ENCODE peak calls at places on chromosomes 11 and 22, in ten cellular contexts. B, T, N, C, I, S, H, M, G and V are unnamed samples.
A peak's percentile ranks its signal among the peaks of the same experiment; 100 is the strongest.

GRCh38 chr11:75780888-75781287 is 12.3 kb downstream of the DGAT2 start:
- DNase-seq in B (no peak), T (no peak), N (no peak), C (no peak), I (no peak), S (no peak), H (no peak), M (no peak), G (no peak), V (no peak)

GRCh38 chr11:61694971-61695706 is 14.9 kb downstream of the DAGLA start:
- DNase-seq in B (no peak), T (no peak), N (no peak), C (no peak), I (peak; percentile 69), S (peak; percentile 61), H (peak; percentile 48), M (no peak), G (no peak), V (no peak)

GRCh38 chr11:60447070-60447469 is 8.6 kb upstream of the MS4A1 start:
- DNase-seq in B (no peak), T (no peak), N (no peak), C (no peak), I (no peak), S (no peak), H (no peak), M (no peak), G (no peak), V (no peak)

GRCh38 chr11:76207642-76208378 is 1.5 kb upstream of the WNT11 start:
- DNase-seq in B (peak; percentile 77), T (peak; percentile 61), N (peak; percentile 94), C (peak; percentile 81), I (peak; percentile 81), S (peak; percentile 76), H (peak; percentile 79), M (peak; percentile 92), G (peak; percentile 67), V (peak; percentile 94)

GRCh38 chr11:70522613-70523311 is 124.4 kb downstream of the CTTN start:
- DNase-seq in B (no peak), T (no peak), N (peak; percentile 59), C (no peak), I (no peak), S (no peak), H (peak; percentile 89), M (no peak), G (no peak), V (no peak)

GRCh38 chr11:67262731-67263675 is 3.3 kb upstream of the GRK2 start:
- DNase-seq in B (peak; percentile 85), T (no peak), N (peak; percentile 94), C (peak; percentile 55), I (peak; percentile 83), S (peak; percentile 82), H (peak; percentile 76), M (peak; percentile 88), G (peak; percentile 66), V (peak; percentile 94)

GRCh38 chr11:2076441-2076840 is 62.7 kb downstream of the IGF2 start:
- DNase-seq in B (no peak), T (no peak), N (peak; percentile 20), C (no peak), I (no peak), S (peak; percentile 6), H (no peak), M (no peak), G (no peak), V (no peak)

GRCh38 chr11:64661622-64662021 is 61.4 kb downstream of the NRXN2 start:
- DNase-seq in B (no peak), T (no peak), N (no peak), C (no peak), I (no peak), S (no peak), H (no peak), M (no peak), G (no peak), V (no peak)

GRCh38 chr11:119185916-119186634 is 800 bp downstream of the NHERF4 start:
- DNase-seq in B (no peak), T (no peak), N (no peak), C (no peak), I (no peak), S (no peak), H (no peak), M (no peak), G (no peak), V (no peak)

GRCh38 chr11:23679041-23679440 is 817.8 kb upstream of the LUZP2 start:
- DNase-seq in B (no peak), T (no peak), N (no peak), C (no peak), I (no peak), S (no peak), H (peak; percentile 33), M (no peak), G (no peak), V (no peak)

GRCh38 chr11:114358711-114359110 is 41.6 kb downstream of the C11orf71 start:
- DNase-seq in B (no peak), T (no peak), N (no peak), C (no peak), I (no peak), S (no peak), H (no peak), M (no peak), G (no peak), V (no peak)

GRCh38 chr22:22061085-22062077 is 78.8 kb upstream of the TOP3B start:
- DNase-seq in B (peak; percentile 46), T (no peak), N (no peak), C (no peak), I (peak; percentile 24), S (peak; percentile 28), H (peak; percentile 5), M (no peak), G (no peak), V (no peak)

GRCh38 chr11:73201888-73202810 is 15.9 kb upstream of the P2RY2 start:
- DNase-seq in B (no peak), T (no peak), N (no peak), C (no peak), I (no peak), S (no peak), H (no peak), M (no peak), G (no peak), V (no peak)

GRCh38 chr22:49962012-49962750 is 1.6 kb downstream of the PIM3 start:
- DNase-seq in B (peak; percentile 93), T (peak; percentile 61), N (peak; percentile 95), C (peak; percentile 79), I (peak; percentile 91), S (peak; percentile 91), H (peak; percentile 16), M (peak; percentile 95), G (peak; percentile 83), V (no peak)